ENCODE peak calls at places on chromosomes 4 and X, in five cellular contexts. J is HepG2, Q is aorta, T is GM23248, A is Karpas-422. W is an unnamed sample. For H3K27me3 and H3K36me3, the result is how much of the 10 kb centered on the place peaks cover.

GRCh38 chrX:2954541-2954940 is 25.4 kb upstream of the ARSD start:
- DNase-seq in A (no peak), T (no peak), J (no peak), Q (no peak), W (no peak)

GRCh38 chr4:146023334-146023967 is 84.8 kb upstream of the ZNF827 start:
- DNase-seq in T (no peak), J (no peak), A (no peak), Q (no peak), W (no peak)

GRCh38 chr4:185580699-185581098 is 45.4 kb upstream of the PDLIM3 start:
- DNase-seq in Q (no peak), J (no peak), A (no peak), T (no peak), W (no peak)

GRCh38 chr4:94566420-94566819 is 114.7 kb downstream of the PDLIM5 start:
- DNase-seq in T (no peak), J (peak), Q (no peak), A (no peak), W (no peak)

GRCh38 chr4:42371306-42372063 is 25.8 kb upstream of the SHISA3 start:
- DNase-seq in J (peak), Q (no peak), T (peak), A (peak), W (peak)

GRCh38 chrX:72108666-72109065 is 23.0 kb downstream of the RTL5 start:
- DNase-seq in J (no peak), Q (no peak), T (no peak), A (no peak), W (no peak)

GRCh38 chr4:7044415-7044930 is 1.3 kb downstream of the TADA2B start:
- DNase-seq in J (no peak), Q (peak), A (peak), T (peak), W (no peak)

GRCh38 chr4:64617813-64618212 is 208.6 kb upstream of the TECRL start:
- DNase-seq in Q (no peak), A (no peak), T (no peak), J (no peak), W (no peak)

GRCh38 chr4:165433529-165433928 is 54.7 kb downstream of the CPE start:
- DNase-seq in A (no peak), Q (no peak), J (no peak), T (no peak), W (no peak)

GRCh38 chrX:330726-331144 is 12.1 kb upstream of the GTPBP6 start:
- DNase-seq in A (no peak), T (no peak), Q (no peak), J (no peak), W (peak)

GRCh38 chr4:169397762-169398161 is 127.0 kb upstream of the SH3RF1 start:
- DNase-seq in T (peak), J (no peak), Q (no peak), A (no peak), W (no peak)

GRCh38 chr4:168384437-168385141 is 66.0 kb upstream of the DDX60 start:
- DNase-seq in A (no peak), J (no peak), T (peak), Q (no peak), W (no peak)

GRCh38 chrX:670596-670995 is 40.0 kb downstream of the SHOX start:
- DNase-seq in Q (no peak), A (no peak), T (no peak), J (no peak), W (peak)

GRCh38 chrX:46561931-46562721 is 11.4 kb upstream of the CHST7 start:
- DNase-seq in A (peak), J (no peak), Q (no peak), T (no peak), W (no peak)

GRCh38 chr4:118865091-118865708 is 23.5 kb upstream of the SYNPO2 start:
- DNase-seq in J (peak), A (peak), T (peak), Q (no peak), W (peak)

GRCh38 chr4:7420661-7421040 is 14.1 kb downstream of the PSAPL1 start:
- DNase-seq in A (no peak), Q (no peak), J (no peak), T (no peak), W (peak)

GRCh38 chr4:187618701-187619278 is 376.8 kb upstream of the ZFP42 start:
- DNase-seq in Q (no peak), T (peak), J (no peak), A (no peak), W (no peak)

GRCh38 chr4:92303621-92304027 is at the start of gene GRID2:
- DNase-seq in J (no peak), T (peak), Q (peak), A (no peak), W (peak)

GRCh38 chr4:128459547-128459946 is 171.9 kb upstream of the PGRMC2 start:
- DNase-seq in Q (no peak), A (peak), J (no peak), T (no peak), W (no peak)

GRCh38 chr4:162610116-162610515 is 446.3 kb upstream of the FSTL5 start:
- DNase-seq in J (no peak), Q (no peak), A (no peak), T (no peak), W (no peak)

GRCh38 chrX:73852022-73852421 is 289.0 kb downstream of the CHIC1 start:
- DNase-seq in J (no peak), T (no peak), A (no peak), Q (no peak), W (no peak)

GRCh38 chr4:3399277-3400194 is 42.2 kb upstream of the HGFAC start:
- DNase-seq in Q (no peak), T (peak), A (peak), J (peak), W (peak)

GRCh38 chr4:143282170-143282760 is 54.4 kb upstream of the GAB1 start:
- DNase-seq in J (no peak), Q (no peak), T (no peak), A (peak), W (no peak)

GRCh38 chrX:17007134-17007768 is 60.8 kb downstream of the REPS2 start:
- DNase-seq in A (no peak), J (peak), T (peak), Q (no peak), W (peak)

GRCh38 chr4:59540311-59540710 is 1659.8 kb upstream of the ADGRL3 start:
- DNase-seq in T (no peak), J (peak), Q (no peak), A (no peak), W (no peak)

GRCh38 chr4:168388890-168389289 is 70.3 kb upstream of the DDX60 start:
- DNase-seq in Q (no peak), J (no peak), T (peak), A (no peak), W (no peak)

GRCh38 chrX:38881066-38881465 is 79.8 kb downstream of the MID1IP1 start:
- DNase-seq in Q (no peak), J (no peak), T (no peak), A (no peak), W (no peak)

GRCh38 chr4:38980903-38981676 is 51.1 kb downstream of the TMEM156 start:
- DNase-seq in Q (no peak), J (peak), T (peak), A (no peak), W (no peak)

GRCh38 chr4:36269116-36269515 is 12.3 kb upstream of the DTHD1 start:
- DNase-seq in J (no peak), T (no peak), Q (no peak), A (no peak), W (no peak)

GRCh38 chr4:4837921-4838601 is 21.4 kb upstream of the MSX1 start:
- DNase-seq in Q (no peak), T (peak), J (no peak), A (no peak), W (no peak)

GRCh38 chrX:30883141-30883540 is 5.9 kb downstream of the TAB3 start:
- DNase-seq in J (no peak), T (no peak), Q (no peak), A (no peak), W (no peak)

GRCh38 chrX:135433531-135434257 is 11.9 kb downstream of the SMIM10L2A start:
- DNase-seq in T (no peak), A (no peak), J (no peak), Q (no peak), W (no peak)

GRCh38 chrX:135432453-135432852 is 10.7 kb downstream of the SMIM10L2A start:
- DNase-seq in J (no peak), Q (no peak), T (no peak), A (no peak), W (peak)

GRCh38 chrX:135429429-135429828 is 7.7 kb downstream of the SMIM10L2A start:
- DNase-seq in T (no peak), A (no peak), Q (no peak), J (no peak), W (no peak)

GRCh38 chrX:135432881-135433521 is 11.3 kb downstream of the SMIM10L2A start:
- DNase-seq in Q (no peak), J (no peak), A (no peak), T (no peak), W (peak)

GRCh38 chrX:135431886-135432285 is 10.1 kb downstream of the SMIM10L2A start:
- DNase-seq in A (no peak), T (no peak), J (no peak), Q (no peak), W (no peak)
- H3K4me3 ChIP-seq in A (no peak), T (no peak), J (no peak), Q (no peak), W (no peak)

DNA sequence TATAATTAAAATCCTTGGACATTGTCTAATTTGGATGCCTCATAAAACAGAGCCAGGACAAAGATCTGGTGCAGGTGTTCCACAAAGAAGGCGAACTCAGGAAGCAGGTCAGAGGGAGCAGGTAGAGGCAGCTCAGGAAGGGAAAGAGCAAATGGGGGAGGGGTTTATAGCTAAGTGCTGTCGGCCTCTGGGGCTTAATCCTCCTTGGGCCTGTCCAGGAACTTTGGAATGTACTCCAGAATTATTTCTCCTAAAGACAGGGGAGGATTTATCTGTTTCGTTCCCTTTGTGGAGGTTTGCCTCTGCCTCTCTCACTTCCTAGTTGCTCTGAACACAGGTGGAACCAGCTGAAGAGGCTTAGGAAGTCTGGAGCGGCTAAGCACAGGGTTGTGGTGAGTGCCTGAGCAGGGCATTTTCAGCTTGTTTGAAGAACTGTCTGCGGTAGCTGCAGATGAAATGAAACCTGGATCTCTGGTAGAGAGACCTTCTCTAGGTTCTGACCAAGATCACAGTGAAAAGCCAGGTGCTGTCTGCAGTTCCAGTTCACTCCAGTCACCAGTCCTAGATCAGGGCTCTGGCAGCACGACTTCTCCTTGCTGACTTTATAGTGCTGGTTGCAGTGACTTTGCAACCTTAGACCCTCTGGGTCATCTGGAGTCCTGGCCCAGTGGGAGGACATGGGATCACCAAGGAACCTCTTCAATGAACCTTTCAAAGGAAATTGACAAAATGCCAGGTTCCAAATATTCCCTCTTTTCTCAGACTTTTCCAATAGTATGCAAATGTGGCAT is 519.2 kb downstream of the PCDH10 start:
- DNase-seq in T (no peak), J (no peak), A (no peak), Q (no peak), W (peak)
- H3K27me3 ChIP-seq in T (under half), J (under half), A (under half), Q (under half), W (under half)

GRCh38 chr4:182914357-182914756 is 2.8 kb downstream of the DCTD start:
- DNase-seq in A (no peak), T (no peak), Q (no peak), J (no peak), W (no peak)
- H3K36me3 ChIP-seq in A (under half), T (half or more), Q (under half), J (under half), W (under half)

DNA sequence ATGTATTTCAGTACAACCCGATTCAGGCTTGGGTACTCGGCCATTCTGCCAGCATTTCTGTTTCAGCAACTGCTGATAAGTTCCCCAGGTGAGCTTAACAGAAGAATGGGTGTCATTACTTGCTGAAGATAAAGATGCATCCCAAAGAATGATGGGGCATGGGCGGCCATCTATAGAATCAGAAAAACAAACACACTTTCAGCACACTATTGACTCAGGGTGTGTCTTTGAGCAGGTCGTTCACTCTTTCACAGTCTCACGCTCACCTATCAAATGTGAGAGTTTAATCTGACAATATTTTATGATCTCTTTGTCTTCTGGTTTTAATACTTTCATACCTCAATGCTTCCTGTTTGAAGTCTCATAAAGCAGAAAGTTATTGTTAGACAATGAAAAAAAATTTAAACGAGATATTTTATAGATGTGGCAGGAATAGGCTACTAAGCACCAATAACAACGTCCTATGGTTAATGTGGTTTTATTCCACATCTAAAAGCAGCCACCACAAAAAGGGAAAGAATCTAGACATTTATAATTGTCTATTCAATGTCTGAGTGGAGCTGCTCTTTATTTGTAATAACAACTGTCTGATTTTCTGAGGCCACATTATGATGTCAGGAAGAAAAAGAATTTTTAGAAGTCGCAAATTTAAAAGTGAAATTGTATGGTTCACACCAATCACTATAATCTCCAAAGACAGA is 17.0 kb downstream of the GASK1B start:
- DNase-seq in A (no peak), J (no peak), Q (no peak), T (no peak), W (no peak)
- H3K4me3 ChIP-seq in A (no peak), J (no peak), Q (no peak), T (no peak), W (no peak)

DNA sequence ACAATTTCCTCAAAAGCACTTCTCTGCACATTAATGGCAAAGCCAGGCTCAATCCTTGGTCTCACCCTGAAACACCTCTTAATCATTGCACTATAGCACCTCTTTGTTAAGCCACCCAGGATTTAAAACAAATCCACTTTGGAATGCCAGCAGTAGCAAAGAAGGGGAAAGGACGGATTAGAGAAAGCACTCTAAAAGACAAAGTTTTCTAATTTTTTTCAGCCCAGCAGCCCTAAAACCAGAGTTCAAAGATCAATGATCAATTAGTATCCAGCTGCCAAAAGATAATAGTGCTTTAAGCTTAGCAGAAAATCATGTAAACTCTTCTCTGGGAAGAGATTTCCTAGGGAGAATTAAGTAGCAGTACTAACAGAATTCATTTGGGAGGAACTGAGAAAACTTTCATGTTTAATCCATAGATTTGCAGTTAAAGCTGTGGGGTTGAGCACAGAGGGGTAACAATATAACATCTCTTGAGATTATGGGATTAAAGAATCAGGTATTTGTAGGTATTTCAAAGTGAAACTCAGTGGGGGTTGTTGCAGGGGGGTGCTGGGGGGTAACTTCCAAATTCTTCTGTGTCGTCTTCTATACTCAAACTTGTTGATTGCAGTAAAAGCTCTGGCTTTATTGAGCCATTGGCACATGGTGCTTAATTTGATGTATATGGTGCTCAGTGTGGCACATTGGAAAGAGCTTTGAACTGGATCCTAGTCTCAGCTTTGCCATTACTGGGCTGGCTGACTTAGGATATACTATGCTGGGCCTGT is 61.8 kb downstream of the LRRC66 start:
- DNase-seq in T (no peak), A (no peak), J (no peak), Q (no peak), W (no peak)
- H3K27me3 ChIP-seq in T (under half), A (under half), J (under half), Q (under half), W (under half)